ENCODE peak calls at places on chromosomes 7 and 10, in five cellular contexts. One of them, this sample, is unnamed.

GRCh38 chr10:30529373-30529998 is 95.5 kb downstream of the MAP3K8 start:
- DNase-seq in KG1: peak; percentile 91
- DNase-seq in LoVo: no peak
- DNase-seq in NCI-H2081: no peak
- DNase-seq in choroid plexus epithelial cell: no peak
- DNase-seq in this sample: peak; percentile 34

GRCh38 chr10:69807122-69807521 is 5.4 kb downstream of the COL13A1 start:
- DNase-seq in KG1: no peak
- DNase-seq in LoVo: no peak
- DNase-seq in NCI-H2081: no peak
- DNase-seq in choroid plexus epithelial cell: peak; percentile 61
- DNase-seq in this sample: no peak

GRCh38 chr7:116162992-116163391 is 47.3 kb upstream of the TES start:
- DNase-seq in KG1: no peak
- DNase-seq in LoVo: no peak
- DNase-seq in NCI-H2081: no peak
- DNase-seq in choroid plexus epithelial cell: no peak
- DNase-seq in this sample: no peak

GRCh38 chr7:147771344-147771743 is 819.2 kb upstream of the C7orf33 start:
- DNase-seq in KG1: no peak
- DNase-seq in LoVo: no peak
- DNase-seq in NCI-H2081: no peak
- DNase-seq in choroid plexus epithelial cell: no peak
- DNase-seq in this sample: no peak

GRCh38 chr10:14699482-14699881 is 75.2 kb downstream of the FAM107B start:
- DNase-seq in KG1: no peak
- DNase-seq in LoVo: no peak
- DNase-seq in NCI-H2081: no peak
- DNase-seq in choroid plexus epithelial cell: no peak
- DNase-seq in this sample: no peak

GRCh38 chr10:96463562-96463961 is 50.2 kb downstream of the TLL2 start:
- DNase-seq in KG1: no peak
- DNase-seq in LoVo: no peak
- DNase-seq in NCI-H2081: no peak
- DNase-seq in choroid plexus epithelial cell: no peak
- DNase-seq in this sample: no peak

GRCh38 chr7:118877187-118877586 is 652.7 kb downstream of the ANKRD7 start:
- DNase-seq in KG1: no peak
- DNase-seq in LoVo: no peak
- DNase-seq in NCI-H2081: no peak
- DNase-seq in choroid plexus epithelial cell: no peak
- DNase-seq in this sample: no peak

GRCh38 chr10:29886299-29886698 is 173.1 kb downstream of the JCAD start:
- DNase-seq in KG1: no peak
- DNase-seq in LoVo: no peak
- DNase-seq in NCI-H2081: no peak
- DNase-seq in choroid plexus epithelial cell: no peak
- DNase-seq in this sample: no peak

GRCh38 chr7:138303230-138304070 is 156.6 kb upstream of the TRIM24 start:
- DNase-seq in KG1: no peak
- DNase-seq in LoVo: no peak
- DNase-seq in NCI-H2081: no peak
- DNase-seq in choroid plexus epithelial cell: no peak
- DNase-seq in this sample: no peak

GRCh38 chr10:63071145-63071544 is 62.0 kb upstream of the NRBF2 start:
- DNase-seq in KG1: no peak
- DNase-seq in LoVo: no peak
- DNase-seq in NCI-H2081: peak; percentile 64
- DNase-seq in choroid plexus epithelial cell: no peak
- DNase-seq in this sample: no peak

GRCh38 chr7:102925962-102926825 is 13.4 kb downstream of the LRRC17 start:
- DNase-seq in KG1: no peak
- DNase-seq in LoVo: no peak
- DNase-seq in NCI-H2081: no peak
- DNase-seq in choroid plexus epithelial cell: no peak
- DNase-seq in this sample: no peak

GRCh38 chr10:43640603-43641002 is 8.1 kb downstream of the ZNF32 start:
- DNase-seq in KG1: no peak
- DNase-seq in LoVo: no peak
- DNase-seq in NCI-H2081: no peak
- DNase-seq in choroid plexus epithelial cell: peak; percentile 8
- DNase-seq in this sample: no peak

GRCh38 chr10:11177926-11178453 is 160.3 kb downstream of the CELF2 start:
- DNase-seq in KG1: no peak
- DNase-seq in LoVo: no peak
- DNase-seq in NCI-H2081: no peak
- DNase-seq in choroid plexus epithelial cell: no peak
- DNase-seq in this sample: no peak

GRCh38 chr7:20316706-20317105 is 14.0 kb upstream of the ITGB8 start:
- DNase-seq in KG1: no peak
- DNase-seq in LoVo: no peak
- DNase-seq in NCI-H2081: no peak
- DNase-seq in choroid plexus epithelial cell: no peak
- DNase-seq in this sample: no peak

GRCh38 chr7:124918662-124919061 is 11.0 kb downstream of the POT1 start:
- DNase-seq in KG1: no peak
- DNase-seq in LoVo: no peak
- DNase-seq in NCI-H2081: no peak
- DNase-seq in choroid plexus epithelial cell: no peak
- DNase-seq in this sample: no peak

GRCh38 chr10:5840314-5841307 is 27.4 kb upstream of the GDI2 start:
- DNase-seq in KG1: no peak
- DNase-seq in LoVo: no peak
- DNase-seq in NCI-H2081: no peak
- DNase-seq in choroid plexus epithelial cell: peak; percentile 65
- DNase-seq in this sample: no peak

GRCh38 chr10:69335063-69335587 is 56.8 kb downstream of the HK1 start:
- DNase-seq in KG1: peak; percentile 43
- DNase-seq in LoVo: no peak
- DNase-seq in NCI-H2081: no peak
- DNase-seq in choroid plexus epithelial cell: peak; percentile 85
- DNase-seq in this sample: peak; percentile 82

GRCh38 chr7:112207106-112207592 is 654 bp downstream of the ZNF277 start:
- DNase-seq in KG1: no peak
- DNase-seq in LoVo: peak; percentile 26
- DNase-seq in NCI-H2081: no peak
- DNase-seq in choroid plexus epithelial cell: peak; percentile 24
- DNase-seq in this sample: no peak

GRCh38 chr7:46660402-46660801 is 739.3 kb upstream of the IGFBP3 start:
- DNase-seq in KG1: no peak
- DNase-seq in LoVo: no peak
- DNase-seq in NCI-H2081: no peak
- DNase-seq in choroid plexus epithelial cell: no peak
- DNase-seq in this sample: no peak

GRCh38 chr7:140314571-140315480 is 83.5 kb downstream of the SLC37A3 start:
- DNase-seq in KG1: no peak
- DNase-seq in LoVo: no peak
- DNase-seq in NCI-H2081: no peak
- DNase-seq in choroid plexus epithelial cell: peak; percentile 34
- DNase-seq in this sample: no peak

GRCh38 chr10:70970830-70971229 is 82.5 kb upstream of the PCBD1 start:
- DNase-seq in KG1: no peak
- DNase-seq in LoVo: no peak
- DNase-seq in NCI-H2081: no peak
- DNase-seq in choroid plexus epithelial cell: no peak
- DNase-seq in this sample: no peak

This sample was measured in CMK.